ENCODE peak calls at places on chromosomes 7 and 10, in seven cellular contexts. K, M, G, L, C, T and J are unnamed samples.

GRCh38 chr7:43303740-43304241 is 191.3 kb downstream of the HECW1 start:
- DNase-seq in L (peak), C (peak), G (no peak), K (no peak), T (no peak), M (peak), J (no peak)

GRCh38 chr10:70616761-70617160 is 14.2 kb upstream of the PRF1 start:
- DNase-seq in C (no peak), K (no peak), M (no peak), L (no peak), G (no peak), T (no peak), J (no peak)

GRCh38 chr10:490256-490655 is 199.2 kb downstream of the DIP2C start:
- DNase-seq in K (no peak), T (no peak), L (peak), C (no peak), G (no peak), M (peak), J (no peak)

GRCh38 chr7:135601182-135601581 is 43.5 kb downstream of the NUP205 start:
- DNase-seq in G (no peak), K (no peak), M (peak), T (peak), C (peak), L (peak), J (no peak)

GRCh38 chr7:80884511-80885195 is 34.2 kb downstream of the SEMA3C start:
- DNase-seq in M (peak), K (no peak), G (no peak), C (no peak), T (no peak), L (peak), J (no peak)

GRCh38 chr10:62637249-62638061 is 167.1 kb upstream of the ADO start:
- DNase-seq in K (no peak), T (no peak), L (peak), M (peak), C (peak), G (peak), J (no peak)

GRCh38 chr7:35624299-35625186 is 70.4 kb downstream of the HERPUD2 start:
- DNase-seq in M (peak), K (peak), C (no peak), G (peak), T (peak), L (peak), J (peak)

GRCh38 chr7:108660465-108660864 is 90.8 kb downstream of the DNAJB9 start:
- DNase-seq in L (peak), K (peak), T (peak), G (no peak), M (peak), C (no peak), J (no peak)

GRCh38 chr10:6279540-6280267 is 77.0 kb downstream of the PFKFB3 start:
- DNase-seq in T (peak), C (peak), K (no peak), L (peak), G (no peak), M (peak), J (peak)

GRCh38 chr10:79385804-79386531 is 38.7 kb downstream of the PPIF start:
- DNase-seq in G (no peak), K (peak), L (no peak), T (no peak), M (no peak), C (no peak), J (peak)

GRCh38 chr7:4775281-4776159 is at the start of gene AP5Z1:
- DNase-seq in T (peak), L (peak), C (peak), M (peak), G (peak), K (peak), J (peak)

GRCh38 chr7:76506081-76506440 is 4.3 kb upstream of the UPK3B start:
- DNase-seq in C (no peak), L (no peak), M (no peak), G (no peak), T (peak), K (no peak), J (no peak)

GRCh38 chr7:128268233-128268632 is 27.2 kb downstream of the LEP start:
- DNase-seq in K (no peak), M (no peak), L (no peak), T (no peak), C (no peak), G (no peak), J (no peak)

GRCh38 chr10:45424668-45425404 is 50.8 kb downstream of the ALOX5 start:
- DNase-seq in T (no peak), M (no peak), L (no peak), G (no peak), K (no peak), C (no peak), J (no peak)

GRCh38 chr7:98409843-98410242 is 9.0 kb upstream of the BAIAP2L1 start:
- DNase-seq in K (no peak), T (no peak), L (no peak), C (no peak), G (no peak), M (no peak), J (no peak)

GRCh38 chr7:88203401-88203800 is 16.4 kb downstream of the SRI start:
- DNase-seq in K (no peak), C (no peak), M (no peak), L (no peak), G (no peak), T (no peak), J (no peak)

GRCh38 chr10:31749981-31750850 is 178.4 kb downstream of the ARHGAP12 start:
- DNase-seq in M (no peak), T (peak), L (peak), K (peak), C (peak), G (no peak), J (no peak)

GRCh38 chr7:95950698-95951097 is 178.3 kb downstream of the DYNC1I1 start:
- DNase-seq in K (no peak), G (no peak), M (no peak), T (no peak), C (no peak), L (peak), J (no peak)

GRCh38 chr7:106218546-106218945 is 66.2 kb downstream of the NAMPT start:
- DNase-seq in G (no peak), C (no peak), T (no peak), L (peak), K (no peak), M (peak), J (no peak)

GRCh38 chr10:121900443-121901174 is 27.2 kb downstream of the ATE1 start:
- DNase-seq in G (peak), M (peak), K (peak), L (peak), C (peak), T (peak), J (no peak)

GRCh38 chr7:51160990-51161615 is 155.5 kb downstream of the COBL start:
- DNase-seq in C (peak), K (peak), T (peak), G (peak), L (peak), M (peak), J (peak)

GRCh38 chr10:110680473-110681020 is 36.4 kb downstream of the RBM20 start:
- DNase-seq in G (no peak), T (no peak), C (no peak), L (no peak), M (no peak), K (no peak), J (no peak)
- H2AFZ ChIP-seq in G (no peak), T (no peak), C (no peak), L (no peak), M (no peak), K (no peak), J (no peak)

DNA sequence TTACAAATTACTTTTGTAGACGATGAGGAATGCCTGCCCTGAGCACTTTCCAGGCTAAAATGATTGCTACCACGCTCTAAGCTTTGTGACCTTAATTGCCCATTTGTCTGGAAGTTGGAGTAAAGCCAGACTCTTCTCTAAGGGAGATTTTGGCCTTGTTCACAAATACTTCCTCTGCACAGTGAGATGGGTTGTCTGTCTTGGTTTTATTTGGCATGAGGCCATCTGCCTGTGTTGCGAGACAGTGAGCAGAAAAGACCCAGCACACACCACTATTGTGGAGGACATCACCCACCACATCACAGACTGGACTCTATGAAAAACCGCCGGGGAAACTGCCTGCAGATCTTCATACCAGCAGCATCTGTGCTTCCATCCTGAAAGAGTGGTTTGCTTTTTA is 138.4 kb downstream of the BICC1 start:
- DNase-seq in T (peak), K (peak), C (peak), L (peak), M (peak), G (no peak), J (no peak)
- H3K4me2 ChIP-seq in T (peak), K (peak), C (peak), L (no peak), M (peak), G (no peak), J (no peak)

DNA sequence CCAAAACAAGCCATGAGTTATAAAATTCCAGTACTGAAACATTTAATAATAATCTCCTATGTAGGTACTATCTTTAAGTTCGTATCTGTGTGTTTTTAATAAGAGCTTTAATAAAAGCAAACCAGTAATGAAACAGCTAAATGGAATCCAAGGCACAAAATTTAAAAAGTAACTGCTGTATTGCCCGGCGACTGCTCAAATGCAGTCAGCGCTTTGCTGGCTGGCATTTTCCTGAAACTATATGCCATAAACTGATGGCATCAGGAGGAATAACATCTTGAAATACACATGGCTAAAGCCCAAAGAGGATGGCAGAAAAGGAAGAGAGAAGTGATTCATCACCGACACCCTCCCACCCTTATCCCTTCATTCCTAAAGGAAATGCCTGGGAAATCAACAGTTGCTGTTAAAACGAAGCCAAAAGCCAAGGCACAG is 133.1 kb downstream of the CUBN start:
- DNase-seq in M (peak), T (no peak), C (peak), G (no peak), K (no peak), L (peak), J (no peak)
- H2AFZ ChIP-seq in M (peak), T (no peak), C (peak), G (no peak), K (no peak), L (peak), J (no peak)

GRCh38 chr10:30528427-30528782 is 94.4 kb downstream of the MAP3K8 start:
- DNase-seq in K (no peak), M (no peak), T (no peak), L (no peak), G (no peak), C (no peak), J (no peak)

GRCh38 chr10:30535677-30536076 is 93.9 kb downstream of the LYZL2 start:
- DNase-seq in G (no peak), C (no peak), L (no peak), T (no peak), M (no peak), K (no peak), J (no peak)

GRCh38 chr10:30534465-30535144 is 94.9 kb downstream of the LYZL2 start:
- DNase-seq in K (peak), G (peak), C (peak), L (peak), M (peak), T (peak), J (peak)

GRCh38 chr10:30529373-30529998 is 95.5 kb downstream of the MAP3K8 start:
- DNase-seq in K (no peak), M (no peak), G (peak), T (no peak), L (no peak), C (no peak), J (peak)

DNA sequence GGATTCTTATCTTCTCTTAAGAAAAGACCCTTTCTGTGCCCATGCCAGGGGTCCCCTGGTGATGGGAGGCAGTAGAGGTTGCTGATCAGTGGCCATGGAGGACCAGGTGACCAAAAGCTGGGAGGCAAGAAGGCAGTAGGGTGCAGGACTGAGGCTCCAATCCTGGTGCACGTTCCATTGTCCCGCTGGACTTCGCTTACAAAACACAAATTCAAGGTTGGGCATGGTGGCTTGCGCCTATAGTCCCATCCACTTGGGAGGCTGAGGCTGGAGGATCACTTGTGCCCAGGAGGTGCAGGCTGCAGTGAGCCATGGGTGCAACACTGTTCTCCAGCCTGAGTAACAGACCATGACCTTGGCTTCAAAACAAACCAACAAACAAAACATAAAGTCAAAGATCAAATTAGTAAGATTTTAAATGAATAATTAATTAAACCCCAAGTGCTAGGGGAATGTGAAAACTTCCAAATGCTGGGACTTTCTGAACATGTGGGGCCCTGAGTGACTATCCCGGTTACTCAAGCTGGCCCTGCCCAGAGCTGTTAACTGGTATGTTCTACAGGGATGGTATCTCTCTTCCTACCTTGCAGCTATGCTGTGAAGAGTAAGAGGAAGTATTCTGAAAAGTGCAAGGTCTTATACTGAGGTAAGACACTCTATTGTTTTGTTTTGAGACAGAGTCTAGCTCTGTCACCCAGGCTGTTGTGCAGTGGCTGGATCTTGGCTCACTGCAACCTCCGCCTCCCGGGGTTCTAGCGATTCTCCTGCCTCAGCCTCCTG is 97.6 kb downstream of the LYZL2 start:
- DNase-seq in T (no peak), M (no peak), C (no peak), L (no peak), G (no peak), K (no peak), J (no peak)
- H3K4me2 ChIP-seq in T (no peak), M (no peak), C (no peak), L (no peak), G (no peak), K (no peak), J (no peak)

DNA sequence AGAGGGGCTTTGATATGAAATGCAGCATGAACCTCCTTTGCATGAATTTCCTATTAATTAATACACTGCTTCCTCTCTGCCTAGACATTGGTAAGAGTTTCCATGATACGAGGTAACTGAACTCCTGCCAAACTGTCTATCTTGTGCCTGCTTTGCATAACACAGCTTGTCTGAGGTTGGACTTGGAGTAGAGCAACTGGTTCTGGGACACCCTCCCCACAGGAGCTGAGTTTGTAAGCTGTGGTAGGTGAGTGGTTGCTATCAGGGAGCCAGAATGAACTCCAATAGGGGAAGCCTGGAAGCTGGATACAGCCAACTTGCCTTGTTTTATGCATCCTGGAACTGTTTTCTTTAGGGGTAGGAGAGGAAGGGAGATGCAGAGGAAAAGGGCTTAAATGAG is 73.3 kb upstream of the GPR158 start:
- DNase-seq in M (no peak), G (no peak), K (no peak), T (no peak), C (no peak), L (no peak), J (no peak)
- H2AFZ ChIP-seq in M (no peak), G (no peak), K (no peak), T (no peak), C (no peak), L (no peak), J (no peak)

DNA sequence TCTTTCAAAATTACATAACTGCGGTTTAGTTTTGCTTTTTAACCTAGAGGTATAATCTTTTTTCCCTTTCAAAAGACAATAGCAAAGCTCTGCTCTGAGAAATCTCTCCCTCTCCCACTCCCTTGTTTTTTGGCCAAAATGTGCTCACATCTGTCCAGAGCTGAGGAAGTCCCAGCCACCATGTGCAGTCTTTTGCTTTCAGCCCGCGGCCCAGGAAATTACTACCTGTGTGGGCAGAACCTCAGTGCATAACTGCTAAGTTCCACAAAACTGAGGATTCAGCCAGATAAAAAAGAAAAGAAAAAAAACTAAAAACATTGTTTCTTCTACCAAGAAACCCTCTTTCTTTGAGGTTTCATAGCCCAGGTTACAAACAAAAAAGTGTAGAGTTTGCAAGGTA is 115.0 kb upstream of the HGF start:
- DNase-seq in C (no peak), L (no peak), M (no peak), T (no peak), K (no peak), G (no peak), J (no peak)
- H3K4me2 ChIP-seq in C (no peak), L (no peak), M (no peak), T (no peak), K (no peak), G (no peak), J (no peak)

GRCh38 chr7:130560972-130561371 is 69.1 kb downstream of the MEST start:
- DNase-seq in T (peak), L (peak), C (peak), K (no peak), G (peak), M (peak), J (no peak)

GRCh38 chr7:130554481-130554880 is 62.6 kb downstream of the MEST start:
- DNase-seq in K (no peak), L (no peak), T (no peak), M (no peak), C (no peak), G (no peak), J (no peak)

GRCh38 chr7:130553398-130554029 is 61.6 kb downstream of the MEST start:
- DNase-seq in C (no peak), K (no peak), L (no peak), M (no peak), T (no peak), G (no peak), J (no peak)

DNA sequence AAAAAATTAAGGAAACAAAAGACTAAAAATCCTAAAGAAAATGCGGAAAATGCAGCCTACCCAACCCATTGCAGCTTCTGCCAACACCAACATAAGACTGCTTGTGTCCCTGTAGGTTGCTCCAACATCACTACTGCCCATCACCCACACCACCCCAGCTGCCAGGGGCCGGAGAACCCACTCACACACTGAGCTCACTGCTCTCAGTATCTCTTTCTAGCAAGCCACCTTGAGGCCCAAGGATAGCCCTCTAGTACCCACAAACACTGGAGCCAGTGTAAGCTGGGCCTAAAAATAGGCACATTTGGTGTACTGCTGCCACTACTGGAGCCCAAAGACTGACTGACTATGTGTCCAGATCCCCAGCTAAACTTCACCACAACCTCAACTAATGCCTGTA is 67.3 kb downstream of the MEST start:
- DNase-seq in G (no peak), K (no peak), C (no peak), M (no peak), L (no peak), T (no peak), J (no peak)
- H2AFZ ChIP-seq in G (no peak), K (no peak), C (no peak), M (no peak), L (no peak), T (no peak), J (no peak)